ENCODE peak calls at places on chromosome 12, in eight cellular contexts. H is aorta; Q is suprapubic skin; B is Panc1; V is naive thymus-derived CD4-positive, alpha-beta T cell; A is adrenal gland; P is adipocyte; N is SK-N-SH. Y is an unnamed sample.

GRCh38 chr12:11773889-11774677 is 124.6 kb downstream of the ETV6 start:
- DNase-seq in H (no peak), Q (no peak), B (no peak), V (no peak), A (peak; percentile 22), P (no peak), N (no peak), Y (no peak)

GRCh38 chr12:102917026-102917787 is at the start of gene PAH:
- DNase-seq in H (no peak), Q (no peak), B (no peak), V (peak; percentile 5), A (peak; percentile 49), P (no peak), N (peak; percentile 14), Y (no peak)

GRCh38 chr12:122028601-122029560 is 7.2 kb downstream of the BCL7A start:
- DNase-seq in H (no peak), Q (no peak), B (no peak), V (no peak), A (peak; percentile 43), P (no peak), N (no peak), Y (no peak)

GRCh38 chr12:93363854-93364297 is 13.8 kb upstream of the NUDT4 start:
- DNase-seq in H (no peak), Q (no peak), B (no peak), V (no peak), A (no peak), P (no peak), N (no peak), Y (no peak)

GRCh38 chr12:121799175-121799841 is 4.5 kb upstream of the SETD1B start:
- DNase-seq in H (no peak), Q (no peak), B (no peak), V (peak; percentile 68), A (peak; percentile 94), P (peak; percentile 76), N (peak; percentile 75), Y (peak; percentile 88)

GRCh38 chr12:56749853-56750252 is 2.3 kb downstream of the PRIM1 start:
- DNase-seq in H (no peak), Q (no peak), B (no peak), V (no peak), A (no peak), P (no peak), N (no peak), Y (no peak)

GRCh38 chr12:110957652-110958051 is 37.3 kb upstream of the MYL2 start:
- DNase-seq in H (no peak), Q (no peak), B (no peak), V (no peak), A (no peak), P (no peak), N (peak; percentile 87), Y (no peak)

GRCh38 chr12:4015225-4016076 is 142.3 kb upstream of the PARP11 start:
- DNase-seq in H (no peak), Q (no peak), B (no peak), V (no peak), A (peak; percentile 93), P (no peak), N (no peak), Y (no peak)

GRCh38 chr12:50246159-50246865 is 37.0 kb downstream of the LIMA1 start:
- DNase-seq in H (no peak), Q (no peak), B (no peak), V (no peak), A (no peak), P (no peak), N (no peak), Y (no peak)

GRCh38 chr12:50248406-50248805 is 34.9 kb downstream of the LIMA1 start:
- DNase-seq in H (no peak), Q (no peak), B (no peak), V (no peak), A (no peak), P (no peak), N (no peak), Y (no peak)

GRCh38 chr12:50249464-50250229 is 33.7 kb downstream of the LIMA1 start:
- DNase-seq in H (no peak), Q (no peak), B (no peak), V (no peak), A (no peak), P (no peak), N (no peak), Y (no peak)

GRCh38 chr12:50246873-50247612 is 36.3 kb downstream of the LIMA1 start:
- DNase-seq in H (peak; percentile 91), Q (no peak), B (peak; percentile 96), V (no peak), A (peak; percentile 92), P (peak; percentile 81), N (no peak), Y (peak; percentile 82)

DNA sequence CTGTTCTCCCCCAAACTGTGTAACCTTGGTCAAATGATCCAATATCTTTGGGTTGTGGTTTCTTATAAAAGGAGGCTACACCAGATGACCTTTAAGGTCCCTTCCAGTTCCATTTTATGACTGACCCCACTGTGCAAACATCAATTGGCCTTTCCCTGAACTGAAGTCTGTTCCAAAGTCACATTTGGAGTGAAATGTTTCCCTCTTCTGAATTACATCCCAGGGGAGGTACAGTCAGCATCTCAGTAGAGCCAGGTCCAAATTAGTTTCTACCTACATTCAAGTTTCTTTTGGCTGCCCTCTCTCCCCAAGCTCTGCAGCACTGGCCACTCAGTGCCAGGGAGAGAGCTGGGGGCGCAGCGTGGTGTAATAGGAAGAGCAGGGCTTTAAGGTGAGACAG is 34.4 kb downstream of the LIMA1 start:
- DNase-seq in H (no peak), Q (no peak), B (no peak), V (no peak), A (no peak), P (no peak), N (no peak), Y (no peak)
- H3K4me1 ChIP-seq in H (peaks cover 10% of the 10 kb centered on the region), Q (peaks cover 65% of the 10 kb centered on the region), B (peaks cover 64% of the 10 kb centered on the region), V (no peaks in the 10 kb centered on the region), A (peaks cover 12% of the 10 kb centered on the region), P (peaks cover 50% of the 10 kb centered on the region), N (peaks cover 19% of the 10 kb centered on the region), Y (peaks cover 26% of the 10 kb centered on the region)

DNA sequence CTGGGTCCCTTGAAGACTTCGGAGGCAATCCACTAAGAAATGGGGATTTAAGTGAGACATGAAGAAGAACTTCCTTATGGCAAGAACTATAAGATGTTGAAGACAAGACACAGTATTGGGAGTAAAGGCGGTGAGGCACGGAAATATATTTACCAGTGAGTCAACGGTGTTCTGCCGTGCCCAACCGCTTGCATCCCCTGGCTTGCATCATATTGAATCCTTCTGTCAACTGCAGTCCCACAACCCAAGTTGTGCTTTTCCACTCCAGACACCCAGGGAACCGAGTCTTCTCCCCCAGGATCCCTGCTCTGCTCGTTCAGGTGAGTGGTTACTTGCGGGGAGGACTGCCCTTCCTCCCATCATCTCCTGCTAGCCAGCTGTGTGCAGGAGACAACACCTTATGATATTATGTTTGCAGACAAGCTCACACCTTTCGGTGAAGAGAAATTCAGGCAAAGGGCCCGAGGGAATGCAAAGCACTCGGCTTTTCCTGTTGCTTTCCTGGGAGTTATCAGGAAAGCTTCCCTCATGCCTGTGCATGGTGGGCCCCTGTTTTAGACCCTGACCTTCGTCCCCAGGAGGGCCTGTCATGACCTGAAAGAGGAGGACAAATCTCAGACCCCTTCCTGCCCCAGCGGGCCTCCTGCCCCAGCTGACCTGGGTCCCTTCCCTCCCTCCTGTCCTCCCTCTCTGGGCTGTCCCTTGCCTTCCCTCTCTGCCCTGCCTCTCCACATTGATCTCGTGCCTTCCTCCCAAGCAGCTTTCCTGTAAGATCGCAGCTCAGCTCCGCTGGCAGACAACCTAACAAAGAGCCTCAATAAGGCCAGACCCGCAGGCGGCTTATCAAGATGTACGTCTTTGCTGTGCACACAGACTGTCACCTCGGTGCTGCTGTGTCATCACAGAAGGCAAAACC is 4.3 kb upstream of the LRTM2 start:
- DNase-seq in H (no peak), Q (no peak), B (no peak), V (no peak), A (no peak), P (no peak), N (peak; percentile 43), Y (no peak)
- H3K27me3 ChIP-seq in H (no peaks in the 10 kb centered on the region), Q (peaks cover 42% of the 10 kb centered on the region), B (no peaks in the 10 kb centered on the region), V (no peaks in the 10 kb centered on the region), A (peaks cover 18% of the 10 kb centered on the region), P (peaks cover 42% of the 10 kb centered on the region), N (peaks cover 29% of the 10 kb centered on the region), Y (no peaks in the 10 kb centered on the region)

DNA sequence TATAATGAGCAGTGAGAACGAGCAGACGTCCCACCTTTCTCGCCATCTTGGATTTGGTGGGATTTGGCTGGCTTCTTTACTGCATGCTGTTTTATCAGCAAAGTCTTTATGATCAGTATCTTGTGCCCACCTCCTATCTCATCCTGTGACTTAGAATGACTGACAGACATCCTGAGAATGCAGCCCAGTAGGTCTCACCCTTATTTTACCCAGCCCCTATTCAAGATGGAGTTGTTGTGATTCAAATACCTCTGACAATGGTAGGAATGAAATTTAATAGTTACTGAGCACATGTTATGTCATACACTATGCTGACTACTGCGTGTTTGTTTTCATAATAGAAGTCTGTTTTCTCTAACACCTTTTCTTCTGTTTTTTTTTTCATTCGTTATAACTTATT is 1.9 kb downstream of the TMTC3 start:
- DNase-seq in H (no peak), Q (no peak), B (no peak), V (no peak), A (no peak), P (no peak), N (no peak), Y (no peak)
- H3K4me3 ChIP-seq in H (no peak overlapping the region), Q (peak overlapping the region; percentile 71), B (no peak overlapping the region), V (no peak overlapping the region), A (no peak overlapping the region), P (no peak overlapping the region), N (peak overlapping the region; percentile 93), Y (no peak overlapping the region)

GRCh38 chr12:52053570-52054209 is 2.4 kb downstream of the NR4A1 start:
- DNase-seq in H (no peak), Q (no peak), B (no peak), V (no peak), A (peak; percentile 55), P (no peak), N (no peak), Y (no peak)

GRCh38 chr12:52054231-52054837 is 3.1 kb downstream of the NR4A1 start:
- DNase-seq in H (peak; percentile 86), Q (no peak), B (no peak), V (no peak), A (peak; percentile 51), P (no peak), N (no peak), Y (no peak)

GRCh38 chr12:52050116-52050770 is 999 bp upstream of the NR4A1 start:
- DNase-seq in H (no peak), Q (no peak), B (no peak), V (no peak), A (peak; percentile 74), P (no peak), N (no peak), Y (no peak)

GRCh38 chr12:52050771-52051541 is at the start of gene NR4A1:
- DNase-seq in H (peak; percentile 99), Q (peak; percentile 99), B (no peak), V (peak; percentile 100), A (peak; percentile 100), P (peak; percentile 98), N (peak; percentile 98), Y (peak; percentile 99)

DNA sequence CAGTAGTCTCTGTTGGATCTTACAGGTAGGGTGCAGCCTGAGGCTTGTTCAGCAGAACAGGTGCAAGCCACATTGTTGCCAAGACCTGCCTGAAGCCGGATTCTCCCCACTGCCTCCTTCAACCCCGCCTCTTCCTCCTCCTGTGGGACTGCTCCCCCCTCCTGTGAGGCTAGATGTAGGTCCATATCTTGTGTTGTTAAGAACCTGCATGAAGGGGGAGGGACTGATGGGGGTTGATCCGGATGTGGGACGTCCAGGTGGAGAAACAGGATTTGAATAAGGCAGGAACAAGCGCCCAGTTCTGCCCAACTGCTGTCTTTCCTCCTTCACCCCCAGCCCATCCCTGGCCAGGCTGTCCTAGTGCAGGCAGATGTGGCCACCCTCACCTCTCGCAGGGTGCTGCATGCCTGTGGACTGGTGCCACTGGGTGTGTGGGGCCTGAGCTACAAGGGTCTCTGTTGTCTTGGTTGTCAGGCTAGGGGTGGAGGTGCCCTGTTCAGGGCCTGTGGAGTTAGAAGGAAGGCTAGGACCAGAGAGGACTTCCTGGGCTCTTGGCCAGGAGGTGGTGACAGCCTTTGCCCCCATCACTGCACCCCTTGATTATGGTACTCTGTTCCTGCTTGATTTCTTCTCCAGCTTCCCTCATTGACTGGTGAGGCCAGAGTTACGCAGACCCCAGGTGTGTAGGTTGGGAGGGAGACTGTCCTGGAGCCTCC is 1.4 kb downstream of the NR4A1 start:
- DNase-seq in H (no peak), Q (no peak), B (no peak), V (peak; percentile 39), A (peak; percentile 48), P (no peak), N (no peak), Y (no peak)
- H3K4me1 ChIP-seq in H (no peaks in the 10 kb centered on the region), Q (peaks cover 40% of the 10 kb centered on the region), B (peaks cover 4% of the 10 kb centered on the region), V (peaks cover 22% of the 10 kb centered on the region), A (peaks cover 13% of the 10 kb centered on the region), P (peaks cover 22% of the 10 kb centered on the region), N (peaks cover 8% of the 10 kb centered on the region), Y (no peaks in the 10 kb centered on the region)

Y was measured in right atrium auricular region.